ENCODE peak calls at places on chromosome 2, in five cellular contexts. K is GM12878, O is HL-60, Q is K562, I is HCT116. C is an unnamed sample.

GRCh38 chr2:201959626-201960025 is 74.0 kb upstream of the FZD7 start:
- DNase-seq in K (no peak), O (no peak), Q (no peak), I (no peak), C (no peak)

GRCh38 chr2:55019547-55020258 is 30.5 kb downstream of the RTN4 start:
- DNase-seq in K (no peak), O (peak), Q (no peak), I (no peak), C (no peak)

GRCh38 chr2:100865819-100866462 is 46.0 kb downstream of the NPAS2 start:
- DNase-seq in K (no peak), O (no peak), Q (no peak), I (no peak), C (peak)

GRCh38 chr2:176709541-176709951 is 440.3 kb downstream of the MTX2 start:
- DNase-seq in K (no peak), O (no peak), Q (no peak), I (no peak), C (no peak)

GRCh38 chr2:201419057-201419635 is 32.1 kb downstream of the TRAK2 start:
- DNase-seq in K (no peak), O (no peak), Q (peak), I (no peak), C (no peak)

GRCh38 chr2:46015671-46016070 is 281.5 kb upstream of the EPAS1 start:
- DNase-seq in K (no peak), O (no peak), Q (no peak), I (no peak), C (no peak)

GRCh38 chr2:5954509-5954908 is 262.3 kb downstream of the SOX11 start:
- DNase-seq in K (no peak), O (no peak), Q (no peak), I (no peak), C (no peak)

GRCh38 chr2:54639609-54640008 is 83.9 kb upstream of the EML6 start:
- DNase-seq in K (no peak), O (no peak), Q (peak), I (no peak), C (no peak)

GRCh38 chr2:23385351-23385747 is 370 bp downstream of the KLHL29 start:
- DNase-seq in K (no peak), O (no peak), Q (no peak), I (no peak), C (no peak)

GRCh38 chr2:88180594-88181240 is 10.6 kb downstream of the THNSL2 start:
- DNase-seq in K (no peak), O (no peak), Q (no peak), I (no peak), C (no peak)

GRCh38 chr2:200317975-200318374 is 11.5 kb downstream of the SPATS2L start:
- DNase-seq in K (no peak), O (no peak), Q (no peak), I (no peak), C (no peak)

GRCh38 chr2:105872830-105873229 is 128.1 kb downstream of the NCK2 start:
- DNase-seq in K (no peak), O (no peak), Q (no peak), I (no peak), C (no peak)

GRCh38 chr2:60745761-60746160 is 10.3 kb upstream of the PAPOLG start:
- DNase-seq in K (no peak), O (no peak), Q (no peak), I (no peak), C (no peak)

GRCh38 chr2:109299466-109299865 is 170.5 kb downstream of the SH3RF3 start:
- DNase-seq in K (no peak), O (no peak), Q (no peak), I (no peak), C (no peak)

GRCh38 chr2:200616193-200616592 is 30.4 kb downstream of the AOX1 start:
- DNase-seq in K (no peak), O (no peak), Q (no peak), I (no peak), C (no peak)

GRCh38 chr2:94947097-94948016 is 76.1 kb downstream of the TEKT4 start:
- DNase-seq in K (no peak), O (no peak), Q (peak), I (no peak), C (no peak)

GRCh38 chr2:25305809-25306208 is 35.9 kb downstream of the DNMT3A start:
- DNase-seq in K (no peak), O (no peak), Q (no peak), I (no peak), C (no peak)

GRCh38 chr2:236449167-236449586 is 120.4 kb upstream of the ACKR3 start:
- DNase-seq in K (no peak), O (no peak), Q (no peak), I (no peak), C (no peak)

GRCh38 chr2:181517685-181518301 is 60.6 kb downstream of the ITGA4 start:
- DNase-seq in K (no peak), O (no peak), Q (no peak), I (no peak), C (no peak)

GRCh38 chr2:172930871-172931255 is 144.8 kb upstream of the MAP3K20 start:
- DNase-seq in K (no peak), O (no peak), Q (no peak), I (no peak), C (no peak)

GRCh38 chr2:172931923-172932520 is 143.6 kb upstream of the MAP3K20 start:
- DNase-seq in K (no peak), O (no peak), Q (peak), I (peak), C (peak)

GRCh38 chr2:172928754-172929153 is 146.9 kb upstream of the MAP3K20 start:
- DNase-seq in K (no peak), O (no peak), Q (no peak), I (no peak), C (no peak)

GRCh38 chr2:172929644-172930043 is 146.0 kb upstream of the MAP3K20 start:
- DNase-seq in K (no peak), O (no peak), Q (no peak), I (no peak), C (no peak)

GRCh38 chr2:172931256-172931894 is 144.3 kb upstream of the MAP3K20 start:
- DNase-seq in K (no peak), O (no peak), Q (peak), I (no peak), C (no peak)
- TF ChIP-seq REST in K (no peak), O (no peak), Q (no peak), I (no peak), C (no peak)

GRCh38 chr2:240586198-240586918 is at the start of gene CAPN10:
- DNase-seq in K (peak), O (peak), Q (peak), I (peak), C (peak)
- TF ChIP-seq POLR2AphosphoS5 in K (peak), O (peak), Q (peak), I (peak), C (peak)

GRCh38 chr2:39433586-39434195 is 3.4 kb downstream of the MAP4K3 start:
- DNase-seq in K (no peak), O (no peak), Q (peak), I (no peak), C (no peak)

GRCh38 chr2:39429738-39430137 is 7.3 kb downstream of the MAP4K3 start:
- DNase-seq in K (no peak), O (no peak), Q (no peak), I (no peak), C (no peak)

GRCh38 chr2:39432701-39433100 is 4.4 kb downstream of the MAP4K3 start:
- DNase-seq in K (no peak), O (no peak), Q (no peak), I (no peak), C (no peak)

GRCh38 chr2:39434233-39434897 is 2.7 kb downstream of the MAP4K3 start:
- DNase-seq in K (no peak), O (no peak), Q (no peak), I (no peak), C (no peak)

DNA sequence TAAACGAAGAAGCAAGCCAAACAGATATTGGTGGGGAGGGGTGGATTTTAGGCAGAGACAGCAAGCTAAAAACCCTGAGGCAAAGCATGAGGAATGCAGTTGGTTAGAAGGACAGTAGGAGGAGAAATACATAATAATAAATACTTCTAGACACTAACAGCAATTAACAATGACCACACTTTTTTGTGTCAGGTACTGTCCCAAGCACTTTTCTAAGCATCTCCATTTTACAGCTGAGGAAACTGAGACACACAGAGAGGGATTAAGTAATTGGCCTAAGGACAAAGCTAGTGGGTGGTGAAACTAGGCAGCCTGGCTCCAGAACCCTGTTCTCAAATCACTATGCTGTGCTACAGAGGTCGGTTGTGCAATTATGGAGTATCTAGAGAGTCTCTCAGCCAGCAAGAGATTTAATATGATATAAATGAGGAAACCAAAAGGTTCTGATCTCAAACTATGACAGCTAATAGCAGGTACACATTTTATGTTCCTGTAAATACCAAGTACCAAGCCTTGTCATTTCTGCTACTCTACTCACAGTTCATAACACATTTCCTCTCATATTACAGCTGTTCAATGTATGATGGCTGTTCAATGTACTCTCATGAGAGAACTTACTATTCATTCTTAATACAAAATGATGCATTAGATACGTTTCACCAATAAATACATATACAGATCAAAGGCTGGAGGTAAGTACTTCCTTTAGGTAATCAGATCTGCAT is 5.3 kb downstream of the MAP4K3 start:
- DNase-seq in K (no peak), O (no peak), Q (no peak), I (no peak), C (no peak)
- TF ChIP-seq REST in K (no peak), O (no peak), Q (no peak), I (no peak), C (no peak)

DNA sequence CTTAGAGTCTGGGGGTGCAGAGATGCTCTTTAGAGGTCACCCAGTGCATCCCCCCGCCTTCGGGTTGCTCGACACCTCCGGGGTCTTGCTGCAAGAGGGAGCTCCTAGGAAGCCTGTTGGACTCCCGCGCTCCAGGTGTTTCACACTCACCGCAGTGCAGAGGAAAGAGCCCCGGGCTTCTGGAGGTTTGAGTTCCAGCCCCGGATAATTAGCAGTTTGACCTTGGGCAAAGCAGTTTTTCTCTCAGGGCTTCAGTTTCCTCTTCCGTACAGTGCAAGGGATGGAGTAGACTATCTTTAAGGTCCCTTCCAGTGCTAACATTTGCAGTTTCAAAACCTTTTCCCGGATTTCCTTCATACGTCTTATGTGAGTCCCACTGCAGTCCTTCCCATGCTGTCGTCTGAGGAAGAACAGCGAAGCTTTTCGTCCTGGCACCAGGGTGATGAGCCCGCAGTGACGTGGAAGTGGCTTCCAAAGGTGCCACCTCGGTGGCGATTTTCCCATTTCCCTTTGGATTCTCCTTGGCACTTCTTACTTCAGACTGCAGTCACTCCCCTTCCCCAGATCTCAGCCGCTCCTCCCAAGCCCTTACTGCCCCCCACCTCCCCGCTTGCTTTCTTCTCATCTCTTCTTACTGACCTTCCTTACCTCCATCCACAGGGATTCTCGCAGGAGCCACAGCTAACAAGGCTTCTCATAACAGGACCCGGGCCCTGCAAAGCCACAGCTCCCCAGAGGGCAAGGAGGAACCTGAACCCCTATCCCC is 585 bp downstream of the PNKD start:
- DNase-seq in K (no peak), O (no peak), Q (no peak), I (no peak), C (no peak)
- TF ChIP-seq POLR2AphosphoS5 in K (no peak), O (no peak), Q (no peak), I (no peak), C (no peak)

DNA sequence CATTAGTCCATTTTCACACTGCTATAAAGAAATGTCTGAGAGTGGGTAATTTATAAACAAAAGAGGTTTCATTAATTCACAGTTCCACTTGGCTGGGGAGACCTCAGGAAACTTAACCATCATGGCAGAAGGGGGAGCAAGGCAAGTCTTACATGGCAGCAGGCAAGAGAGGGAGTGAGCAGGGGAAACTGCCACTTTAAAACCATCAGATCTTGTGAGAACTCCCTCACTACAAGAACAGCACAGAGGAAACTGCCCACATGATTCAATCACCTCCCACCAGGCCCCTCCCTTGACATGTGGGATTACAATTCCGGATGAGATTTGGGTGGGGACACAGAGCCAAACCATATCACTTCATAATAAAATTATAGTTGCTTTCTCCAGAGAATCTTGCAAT is 365.5 kb upstream of the ID2 start:
- DNase-seq in K (no peak), O (no peak), Q (no peak), I (no peak), C (no peak)
- TF ChIP-seq REST in K (no peak), O (no peak), Q (no peak), I (no peak), C (no peak)

C was measured in Panc1.